ENCODE peak calls at places on chromosomes 4 and X, in five cellular contexts. F is tibial artery, H is testis, U is cardiac muscle cell, T is left ventricle myocardium inferior. S is an unnamed sample.
A peak's percentile ranks its signal among the peaks of the same experiment; 100 is the strongest.

GRCh38 chr4:113474017-113474416 is 287.5 kb downstream of the CAMK2D start:
- DNase-seq in U (peak; percentile 58), T (no peak), H (no peak), F (no peak), S (no peak)

GRCh38 chr4:167713756-167714155 is 378.6 kb upstream of the ANXA10 start:
- DNase-seq in H (no peak), U (no peak), F (no peak), T (no peak), S (no peak)

GRCh38 chr4:8649631-8650261 is 57.2 kb downstream of the CPZ start:
- DNase-seq in U (no peak), F (peak; percentile 20), T (no peak), H (no peak), S (no peak)

GRCh38 chrX:149569770-149570169 is 17.5 kb downstream of the MAGEA9B start:
- DNase-seq in U (no peak), T (no peak), F (no peak), H (no peak), S (no peak)

GRCh38 chrX:96183843-96184242 is 500.8 kb upstream of the DIAPH2 start:
- DNase-seq in F (no peak), T (no peak), H (no peak), U (peak; percentile 2), S (no peak)

GRCh38 chr4:105471566-105472176 is 2.2 kb downstream of the PPA2 start:
- DNase-seq in T (peak; percentile 29), F (peak; percentile 70), H (peak; percentile 77), U (peak; percentile 83), S (peak; percentile 79)

GRCh38 chr4:120318447-120318846 is 251.8 kb upstream of the MAD2L1 start:
- DNase-seq in U (no peak), T (no peak), F (no peak), H (no peak), S (no peak)

GRCh38 chrX:39814391-39814790 is 283.4 kb downstream of the BCOR start:
- DNase-seq in T (no peak), F (no peak), H (no peak), U (peak; percentile 40), S (peak; percentile 52)

GRCh38 chr4:64200001-64200555 is 209.2 kb downstream of the TECRL start:
- DNase-seq in F (no peak), T (no peak), U (no peak), H (no peak), S (no peak)

GRCh38 chr4:143531368-143531767 is 17.9 kb downstream of the SMARCA5 start:
- DNase-seq in U (peak; percentile 27), T (no peak), H (no peak), F (no peak), S (no peak)

GRCh38 chrX:73962948-73963347 is 341.0 kb upstream of the ZCCHC13 start:
- DNase-seq in H (no peak), F (no peak), U (no peak), T (no peak), S (no peak)

GRCh38 chrX:43949669-43950068 is 23.5 kb downstream of the NDP start:
- DNase-seq in F (no peak), U (no peak), H (peak; percentile 46), T (peak; percentile 18), S (peak; percentile 78)

GRCh38 chr4:92305148-92305877 is 1.5 kb downstream of the GRID2 start:
- DNase-seq in F (peak; percentile 70), U (peak; percentile 71), H (peak; percentile 71), T (peak; percentile 25), S (peak; percentile 97)

GRCh38 chrX:9320940-9321339 is 143.9 kb upstream of the TBL1X start:
- DNase-seq in T (no peak), H (no peak), U (no peak), F (no peak), S (no peak)

GRCh38 chr4:76311896-76312331 is 5.4 kb downstream of the STBD1 start:
- DNase-seq in F (no peak), T (no peak), H (no peak), U (no peak), S (no peak)

GRCh38 chr4:7697821-7698220 is 241.8 kb downstream of the AFAP1 start:
- DNase-seq in U (no peak), H (no peak), T (no peak), F (no peak), S (no peak)

GRCh38 chr4:2725380-2725779 is 30.8 kb downstream of the TNIP2 start:
- DNase-seq in T (no peak), F (no peak), H (no peak), U (no peak), S (no peak)

GRCh38 chr4:183798249-183798920 is 106.7 kb upstream of the STOX2 start:
- DNase-seq in U (no peak), T (no peak), F (no peak), H (peak; percentile 33), S (peak; percentile 33)

GRCh38 chr4:78706302-78706701 is 69.8 kb upstream of the BMP2K start:
- DNase-seq in T (no peak), H (no peak), F (no peak), U (no peak), S (no peak)

GRCh38 chrX:130869239-130869638 is 33.8 kb downstream of the ENOX2 start:
- DNase-seq in F (no peak), U (no peak), T (no peak), H (no peak), S (no peak)

GRCh38 chr4:3445111-3445820 is 3.5 kb downstream of the HGFAC start:
- DNase-seq in F (no peak), H (no peak), U (no peak), T (no peak), S (no peak)

GRCh38 chrX:125131146-125131545 is 188.5 kb upstream of the TEX13C start:
- DNase-seq in F (no peak), T (no peak), U (no peak), H (no peak), S (no peak)

GRCh38 chrX:136258951-136259350 is 7.8 kb upstream of the MAP7D3 start:
- DNase-seq in F (no peak), T (no peak), H (no peak), U (no peak), S (no peak)

GRCh38 chr4:10353110-10353509 is 104.1 kb downstream of the ZNF518B start:
- DNase-seq in U (no peak), H (no peak), T (no peak), F (no peak), S (no peak)

GRCh38 chr4:123867910-123868587 is 471.5 kb downstream of the SPRY1 start:
- DNase-seq in H (no peak), F (no peak), U (peak; percentile 43), T (no peak), S (no peak)

GRCh38 chr4:110636677-110637407 is 14.0 kb upstream of the PITX2 start:
- DNase-seq in F (no peak), H (no peak), U (peak; percentile 60), T (no peak), S (peak; percentile 32)

GRCh38 chrX:125108926-125109325 is 210.7 kb upstream of the TEX13C start:
- DNase-seq in T (no peak), F (no peak), U (no peak), H (no peak), S (no peak)

GRCh38 chr4:136934601-136935000 is 597.7 kb downstream of the PCDH18 start:
- DNase-seq in F (no peak), T (no peak), H (no peak), U (no peak), S (no peak)

GRCh38 chrX:9269134-9269533 is 195.7 kb upstream of the TBL1X start:
- DNase-seq in U (no peak), T (no peak), F (no peak), H (no peak), S (no peak)

GRCh38 chrX:153585827-153586226 is 13.1 kb downstream of the CCNQ start:
- DNase-seq in U (no peak), F (no peak), T (no peak), H (no peak), S (no peak)

GRCh38 chrX:153587342-153587741 is 11.6 kb downstream of the CCNQ start:
- DNase-seq in T (no peak), H (no peak), U (no peak), F (no peak), S (no peak)

GRCh38 chrX:153588021-153588781 is 10.7 kb downstream of the CCNQ start:
- DNase-seq in H (no peak), T (no peak), U (no peak), F (no peak), S (no peak)

GRCh38 chrX:153590961-153591956 is 7.7 kb downstream of the CCNQ start:
- DNase-seq in T (no peak), U (no peak), H (no peak), F (no peak), S (no peak)

DNA sequence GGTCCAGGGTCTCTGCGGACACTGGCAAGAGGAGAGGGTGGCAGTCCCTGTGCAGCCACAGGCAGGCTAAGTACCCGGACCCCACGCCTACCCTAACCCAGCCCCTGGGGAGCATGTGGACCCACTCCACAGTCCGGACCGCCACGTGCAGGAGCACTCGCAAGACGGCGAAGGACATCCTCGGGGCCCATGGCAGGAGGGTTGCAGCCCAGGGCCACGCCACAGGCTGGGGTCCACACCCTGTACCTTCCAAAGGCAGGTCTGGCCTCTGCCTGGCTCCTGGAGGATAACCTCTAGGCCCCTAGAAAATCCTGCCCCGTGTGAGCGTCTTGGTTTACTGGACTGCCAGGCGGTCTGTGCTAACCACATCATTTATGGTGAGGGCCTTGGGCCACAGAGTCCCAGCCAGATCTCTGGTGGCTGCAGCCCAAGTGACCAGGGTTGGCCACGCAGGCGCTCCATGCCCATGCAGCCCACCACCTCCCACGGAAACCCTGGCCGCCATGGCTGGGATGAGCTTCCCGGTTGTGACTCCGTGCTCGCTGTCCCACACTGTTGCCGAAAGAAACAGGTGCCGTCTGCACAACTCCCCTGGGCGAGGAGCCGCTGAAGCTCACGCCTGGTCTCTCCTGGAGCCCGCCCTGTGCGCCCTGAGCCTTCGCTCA is 10.0 kb downstream of the CCNQ start:
- DNase-seq in H (no peak), U (no peak), T (no peak), F (no peak), S (no peak)
- H3K36me3 ChIP-seq in H (no peaks in the 10 kb centered on the region), U (no peaks in the 10 kb centered on the region), T (peaks cover 23% of the 10 kb centered on the region), F (peaks cover 61% of the 10 kb centered on the region), S (peaks cover 44% of the 10 kb centered on the region)

DNA sequence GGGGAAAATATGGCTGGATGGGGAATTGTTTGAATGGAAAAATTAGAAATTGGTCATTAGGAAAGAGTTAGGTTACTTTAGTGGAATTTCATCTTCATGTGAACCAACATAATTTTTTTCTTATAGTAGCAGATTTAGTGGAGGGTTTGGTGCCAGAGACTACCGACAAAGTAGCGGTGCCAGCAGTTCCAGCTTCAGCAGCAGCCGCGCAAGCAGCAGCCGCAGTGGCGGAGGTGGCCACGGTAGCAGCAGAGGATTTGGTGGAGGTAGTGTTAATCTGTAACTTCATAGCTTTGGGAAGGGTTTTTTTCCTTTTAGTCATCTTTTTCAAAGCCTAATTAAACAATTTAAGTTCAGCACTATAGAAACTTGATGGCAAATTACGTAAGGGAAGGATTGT is 13.2 kb downstream of the DDX3X start:
- DNase-seq in H (no peak), T (no peak), F (no peak), U (no peak), S (no peak)
- H3K4me3 ChIP-seq in H (no peak overlapping the region), T (no peak overlapping the region), F (no peak overlapping the region), U (no peak overlapping the region), S (no peak overlapping the region)

GRCh38 chr4:762211-763190 is 56.9 kb downstream of the PCGF3 start:
- DNase-seq in H (no peak), F (no peak), U (peak; percentile 36), T (no peak), S (peak; percentile 56)
- TF ChIP-seq CTCF in H (peak; percentile 15), F (no peak), U (peak; percentile 25), T (peak; percentile 7), S (peak; percentile 56)

GRCh38 chr4:139523076-139523475 is 32.9 kb downstream of the SETD7 start:
- DNase-seq in H (no peak), T (peak; percentile 29), F (no peak), U (peak; percentile 29), S (no peak)
- H3K36me3 ChIP-seq in H (no peaks in the 10 kb centered on the region), T (peaks cover 89% of the 10 kb centered on the region), F (peaks cover 89% of the 10 kb centered on the region), U (peaks cover 39% of the 10 kb centered on the region), S (no peaks in the 10 kb centered on the region)

GRCh38 chr4:101252721-101253120 is 94.6 kb downstream of the PPP3CA start:
- DNase-seq in U (peak; percentile 29), F (no peak), H (no peak), T (no peak), S (no peak)
- H3K4me3 ChIP-seq in U (no peak overlapping the region), F (no peak overlapping the region), H (no peak overlapping the region), T (no peak overlapping the region), S (no peak overlapping the region)